ENCODE peak calls at places on chromosome 7, in six cellular contexts. One of them, this sample, is unnamed.

GRCh38 chr7:67343566-67343965 is 346.9 kb downstream of the TYW1 start:
- DNase-seq in right lobe of liver: peak; percentile 58
- DNase-seq in hypothalamus: no peak
- DNase-seq in memory B cell: no peak
- DNase-seq in EH: no peak
- DNase-seq in skeletal muscle cell: no peak
- DNase-seq in this sample: no peak

GRCh38 chr7:67489881-67490280 is 493.2 kb downstream of the TYW1 start:
- DNase-seq in right lobe of liver: no peak
- DNase-seq in hypothalamus: no peak
- DNase-seq in memory B cell: no peak
- DNase-seq in EH: peak; percentile 1
- DNase-seq in skeletal muscle cell: no peak
- DNase-seq in this sample: no peak

GRCh38 chr7:151330656-151331055 is 11.0 kb upstream of the NUB1 start:
- DNase-seq in right lobe of liver: no peak
- DNase-seq in hypothalamus: no peak
- DNase-seq in memory B cell: no peak
- DNase-seq in EH: no peak
- DNase-seq in skeletal muscle cell: no peak
- DNase-seq in this sample: no peak

GRCh38 chr7:18087031-18087686 is 59.5 kb upstream of the PRPS1L1 start:
- DNase-seq in right lobe of liver: no peak
- DNase-seq in hypothalamus: no peak
- DNase-seq in memory B cell: no peak
- DNase-seq in EH: no peak
- DNase-seq in skeletal muscle cell: no peak
- DNase-seq in this sample: no peak

GRCh38 chr7:141441837-141442627 is 109.2 kb upstream of the AGK start:
- DNase-seq in right lobe of liver: no peak
- DNase-seq in hypothalamus: no peak
- DNase-seq in memory B cell: no peak
- DNase-seq in EH: no peak
- DNase-seq in skeletal muscle cell: no peak
- DNase-seq in this sample: no peak

GRCh38 chr7:16951483-16952080 is 69.8 kb upstream of the AGR3 start:
- DNase-seq in right lobe of liver: no peak
- DNase-seq in hypothalamus: no peak
- DNase-seq in memory B cell: no peak
- DNase-seq in EH: peak; percentile 28
- DNase-seq in skeletal muscle cell: no peak
- DNase-seq in this sample: peak; percentile 3

GRCh38 chr7:5502726-5503243 is 79.2 kb upstream of the TNRC18 start:
- DNase-seq in right lobe of liver: no peak
- DNase-seq in hypothalamus: no peak
- DNase-seq in memory B cell: no peak
- DNase-seq in EH: no peak
- DNase-seq in skeletal muscle cell: no peak
- DNase-seq in this sample: no peak

GRCh38 chr7:24401628-24402593 is 117.9 kb downstream of the NPY start:
- DNase-seq in right lobe of liver: no peak
- DNase-seq in hypothalamus: no peak
- DNase-seq in memory B cell: no peak
- DNase-seq in EH: peak; percentile 30
- DNase-seq in skeletal muscle cell: no peak
- DNase-seq in this sample: peak; percentile 12

GRCh38 chr7:136489808-136490207 is 378.6 kb upstream of the CHRM2 start:
- DNase-seq in right lobe of liver: no peak
- DNase-seq in hypothalamus: no peak
- DNase-seq in memory B cell: no peak
- DNase-seq in EH: no peak
- DNase-seq in skeletal muscle cell: no peak
- DNase-seq in this sample: no peak

GRCh38 chr7:1852781-1853618 is 182.9 kb downstream of the ELFN1 start:
- DNase-seq in right lobe of liver: peak; percentile 57
- DNase-seq in hypothalamus: no peak
- DNase-seq in memory B cell: no peak
- DNase-seq in EH: no peak
- DNase-seq in skeletal muscle cell: no peak
- DNase-seq in this sample: no peak

GRCh38 chr7:2383543-2384274 is 19.7 kb upstream of the CHST12 start:
- DNase-seq in right lobe of liver: no peak
- DNase-seq in hypothalamus: no peak
- DNase-seq in memory B cell: no peak
- DNase-seq in EH: no peak
- DNase-seq in skeletal muscle cell: no peak
- DNase-seq in this sample: no peak

GRCh38 chr7:116543664-116544063 is 18.8 kb downstream of the CAV1 start:
- DNase-seq in right lobe of liver: no peak
- DNase-seq in hypothalamus: no peak
- DNase-seq in memory B cell: no peak
- DNase-seq in EH: peak; percentile 68
- DNase-seq in skeletal muscle cell: no peak
- DNase-seq in this sample: peak; percentile 58

GRCh38 chr7:100489824-100490223 is 6.1 kb downstream of the NYAP1 start:
- DNase-seq in right lobe of liver: no peak
- DNase-seq in hypothalamus: peak; percentile 98
- DNase-seq in memory B cell: no peak
- DNase-seq in EH: peak; percentile 91
- DNase-seq in skeletal muscle cell: peak; percentile 80
- DNase-seq in this sample: peak; percentile 69

GRCh38 chr7:154610903-154611302 is 392.0 kb downstream of the PAXIP1 start:
- DNase-seq in right lobe of liver: no peak
- DNase-seq in hypothalamus: no peak
- DNase-seq in memory B cell: no peak
- DNase-seq in EH: no peak
- DNase-seq in skeletal muscle cell: no peak
- DNase-seq in this sample: no peak

GRCh38 chr7:130273863-130274262 is 7.2 kb downstream of the CPA2 start:
- DNase-seq in right lobe of liver: no peak
- DNase-seq in hypothalamus: no peak
- DNase-seq in memory B cell: no peak
- DNase-seq in EH: peak; percentile 51
- DNase-seq in skeletal muscle cell: peak; percentile 47
- DNase-seq in this sample: no peak

GRCh38 chr7:112101083-112101846 is 104.9 kb downstream of the DOCK4 start:
- DNase-seq in right lobe of liver: no peak
- DNase-seq in hypothalamus: no peak
- DNase-seq in memory B cell: no peak
- DNase-seq in EH: no peak
- DNase-seq in skeletal muscle cell: no peak
- DNase-seq in this sample: no peak

GRCh38 chr7:78563186-78563585 is 764.6 kb downstream of the PHTF2 start:
- DNase-seq in right lobe of liver: no peak
- DNase-seq in hypothalamus: no peak
- DNase-seq in memory B cell: no peak
- DNase-seq in EH: no peak
- DNase-seq in skeletal muscle cell: no peak
- DNase-seq in this sample: no peak